ENCODE peak calls at places on chromosomes 11 and 22, in seven cellular contexts. A is kidney epithelial cell, L is suprapubic skin, W is lower lobe of right lung, E is GM23338, N is stomach, X is spleen. S is an unnamed sample.

GRCh38 chr11:65553301-65554001 is 4.7 kb downstream of the LTBP3 start:
- DNase-seq in A (no peak), L (no peak), W (no peak), E (peak), N (no peak), X (peak), S (no peak)

GRCh38 chr22:33350961-33351360 is 292.8 kb upstream of the SYN3 start:
- DNase-seq in A (peak), L (no peak), W (no peak), E (no peak), N (no peak), X (no peak), S (no peak)

GRCh38 chr11:19426022-19426718 is 185.4 kb upstream of the E2F8 start:
- DNase-seq in A (no peak), L (no peak), W (no peak), E (no peak), N (no peak), X (no peak), S (no peak)

GRCh38 chr11:106091480-106092123 is 14.1 kb downstream of the AASDHPPT start:
- DNase-seq in A (no peak), L (no peak), W (no peak), E (no peak), N (no peak), X (no peak), S (no peak)

GRCh38 chr11:26867286-26867685 is 126.6 kb upstream of the FIBIN start:
- DNase-seq in A (no peak), L (no peak), W (no peak), E (no peak), N (no peak), X (no peak), S (no peak)

GRCh38 chr22:43203471-43203981 is 16.6 kb upstream of the TTLL12 start:
- DNase-seq in A (no peak), L (no peak), W (no peak), E (peak), N (no peak), X (no peak), S (no peak)

GRCh38 chr11:2527621-2528291 is 82.9 kb downstream of the KCNQ1 start:
- DNase-seq in A (no peak), L (peak), W (peak), E (no peak), N (no peak), X (peak), S (no peak)

GRCh38 chr11:929405-929804 is 3.7 kb downstream of the AP2A2 start:
- DNase-seq in A (no peak), L (no peak), W (no peak), E (no peak), N (no peak), X (no peak), S (no peak)

GRCh38 chr22:17548756-17549035 is 14.6 kb upstream of the SLC25A18 start:
- DNase-seq in A (no peak), L (no peak), W (no peak), E (no peak), N (no peak), X (no peak), S (no peak)

GRCh38 chr22:22086501-22087158 is 104.0 kb upstream of the TOP3B start:
- DNase-seq in A (no peak), L (no peak), W (no peak), E (no peak), N (no peak), X (no peak), S (no peak)

GRCh38 chr22:39234867-39235687 is 9.7 kb downstream of the PDGFB start:
- DNase-seq in A (no peak), L (peak), W (peak), E (no peak), N (peak), X (no peak), S (peak)

DNA sequence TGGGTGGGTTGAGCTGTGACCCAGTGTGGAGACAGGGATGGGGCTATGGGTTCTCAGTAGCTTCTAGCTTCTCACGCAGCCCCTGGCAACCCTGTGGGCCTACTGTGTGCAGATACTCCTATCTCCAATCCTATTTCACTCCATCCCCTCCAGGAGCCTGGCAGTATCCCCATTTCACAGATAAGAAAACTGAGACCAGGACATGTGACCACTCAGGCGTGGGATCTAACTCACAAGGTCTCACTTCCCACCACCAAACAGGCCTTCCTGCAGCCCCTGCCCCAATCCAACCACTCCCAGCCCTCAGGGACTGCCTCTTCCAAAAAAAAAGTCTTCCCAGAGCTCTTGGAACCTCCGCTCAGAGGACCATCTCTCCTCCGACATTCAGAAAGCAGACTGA is 15.6 kb downstream of the ELFN2 start:
- DNase-seq in A (no peak), L (no peak), W (no peak), E (no peak), N (no peak), X (no peak), S (no peak)
- H3K4me3 ChIP-seq in A (no peak), L (no peak), W (no peak), E (no peak), N (no peak), X (no peak), S (no peak)

DNA sequence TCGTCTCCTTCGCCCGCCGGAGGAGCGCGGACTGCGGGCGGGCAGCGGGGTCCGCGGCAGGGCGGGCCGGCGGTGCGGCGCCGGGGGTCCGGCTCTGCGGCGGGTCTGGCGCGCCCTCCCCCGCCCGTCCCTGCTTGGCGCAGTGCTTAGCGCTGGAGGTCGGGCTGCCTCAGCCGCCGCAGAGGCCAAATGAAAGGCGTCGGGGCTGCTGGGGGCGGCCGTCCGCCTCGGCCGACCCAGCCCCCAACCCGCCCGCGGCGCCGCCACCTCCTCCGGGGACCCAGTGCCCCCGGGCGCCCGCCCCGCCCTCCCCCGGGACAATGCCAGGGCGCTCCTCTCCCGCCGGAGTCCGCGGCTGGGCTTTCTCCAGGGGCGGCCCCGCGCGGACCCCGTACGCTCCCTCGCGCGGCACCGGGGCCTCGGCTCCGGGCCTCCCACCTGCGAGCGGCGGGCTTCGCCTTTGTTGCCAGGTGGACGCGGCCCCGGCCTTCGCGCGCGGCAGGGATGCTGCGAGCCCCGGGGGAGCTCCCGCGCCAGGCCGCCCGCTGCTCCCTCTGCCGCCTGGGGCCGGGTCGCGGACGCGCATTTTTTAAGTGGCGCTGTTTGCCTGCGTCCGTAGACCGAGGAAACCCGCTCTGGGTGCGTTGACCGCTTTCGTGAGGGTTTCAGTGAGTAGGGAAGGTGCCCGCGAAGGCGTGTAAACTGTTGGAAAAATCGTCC is 575 bp downstream of the APLP2 start:
- DNase-seq in A (no peak), L (peak), W (peak), E (peak), N (peak), X (peak), S (no peak)
- TF ChIP-seq CTCF in A (no peak), L (no peak), W (peak), E (no peak), N (no peak), X (no peak), S (peak)

DNA sequence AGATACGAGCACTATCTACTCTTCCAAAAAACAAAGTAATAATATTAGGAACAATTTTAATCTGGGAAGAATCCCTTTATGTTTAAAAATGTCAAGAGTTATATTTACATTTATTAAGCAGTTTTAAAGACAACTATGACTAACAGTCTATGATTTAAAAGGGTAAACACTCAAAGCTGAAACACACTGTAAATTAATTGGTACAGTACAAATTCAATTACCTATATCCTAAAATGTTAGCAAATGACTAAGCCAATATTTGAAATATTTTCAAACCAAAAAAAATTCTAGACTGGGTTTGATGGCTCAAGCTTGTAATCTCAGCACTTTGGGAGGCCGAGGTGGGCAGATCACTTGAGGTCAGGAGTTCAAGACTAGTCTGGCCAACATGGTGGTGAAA is 36.0 kb upstream of the CHRNA10 start:
- DNase-seq in A (no peak), L (no peak), W (no peak), E (no peak), N (no peak), X (no peak), S (no peak)
- H3K4me3 ChIP-seq in A (no peak), L (no peak), W (no peak), E (no peak), N (no peak), X (no peak), S (no peak)

GRCh38 chr11:92136792-92137191 is 87.8 kb upstream of the FAT3 start:
- DNase-seq in A (no peak), L (no peak), W (no peak), E (peak), N (no peak), X (no peak), S (no peak)
- TF ChIP-seq CTCF in A (peak), L (no peak), W (no peak), E (peak), N (no peak), X (no peak), S (peak)

GRCh38 chr11:44621140-44621681 is 55.7 kb downstream of the CD82 start:
- DNase-seq in A (no peak), L (peak), W (peak), E (peak), N (peak), X (peak), S (no peak)
- H3K4me3 ChIP-seq in A (no peak), L (no peak), W (no peak), E (peak), N (no peak), X (no peak), S (no peak)

DNA sequence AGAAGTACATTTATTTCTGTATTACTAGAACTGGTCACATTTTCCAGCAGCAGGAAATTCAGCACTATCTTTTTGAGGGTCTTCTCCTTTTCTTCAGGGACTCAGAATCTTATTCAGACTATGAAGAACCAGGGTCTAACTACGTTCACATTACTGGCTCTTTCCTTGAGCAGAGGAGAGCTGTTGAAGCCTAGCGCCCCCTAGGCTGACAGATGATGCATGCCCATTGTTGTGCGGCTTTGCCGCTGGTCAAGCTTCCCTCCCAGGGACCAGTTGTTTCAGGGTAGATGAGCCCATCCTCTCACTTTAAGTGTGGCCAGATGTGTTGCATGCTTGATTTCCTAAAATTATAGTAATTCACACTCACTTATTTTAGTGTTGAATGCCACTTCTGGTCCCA is 168.2 kb upstream of the PDGFD start:
- DNase-seq in A (no peak), L (no peak), W (no peak), E (peak), N (peak), X (no peak), S (no peak)
- TF ChIP-seq CTCF in A (peak), L (no peak), W (no peak), E (peak), N (no peak), X (no peak), S (peak)

GRCh38 chr11:114064216-114064615 is 4.7 kb downstream of the ZBTB16 start:
- DNase-seq in A (no peak), L (no peak), W (no peak), E (no peak), N (no peak), X (no peak), S (no peak)
- H3K4me3 ChIP-seq in A (no peak), L (peak), W (peak), E (no peak), N (peak), X (peak), S (no peak)

GRCh38 chr11:117818036-117818858 is 6.3 kb downstream of the FXYD2 start:
- DNase-seq in A (peak), L (no peak), W (peak), E (no peak), N (no peak), X (no peak), S (no peak)
- TF ChIP-seq CTCF in A (no peak), L (no peak), W (peak), E (no peak), N (no peak), X (peak), S (no peak)

S was measured in LNCaP clone FGC.